ENCODE peak calls at places on chromosomes 13 and 19, in seven cellular contexts. X is IMR-90, O is breast epithelium, M is aorta, E is HCT116, S is foreskin keratinocyte, H is iPS DF 6.9. N is an unnamed sample. For H3K4me1, the result is how much of the 10 kb centered on the place peaks cover.

GRCh38 chr13:35143123-35143522 is 201.1 kb downstream of the NBEA start:
- DNase-seq in X (no peak), O (no peak), M (no peak), E (no peak), S (no peak), H (no peak), N (no peak)

GRCh38 chr13:73715114-73715909 is 418.9 kb downstream of the KLF12 start:
- DNase-seq in X (no peak), O (no peak), M (no peak), E (no peak), S (peak), H (no peak), N (no peak)

GRCh38 chr19:47514151-47514868 is 553 bp downstream of the NAPA start:
- DNase-seq in X (no peak), O (no peak), M (no peak), E (no peak), S (no peak), H (no peak), N (no peak)

GRCh38 chr13:106183410-106184128 is 351.9 kb downstream of the EFNB2 start:
- DNase-seq in X (no peak), O (no peak), M (no peak), E (no peak), S (no peak), H (no peak), N (no peak)

GRCh38 chr19:1590641-1591397 is 1.8 kb downstream of the MBD3 start:
- DNase-seq in X (no peak), O (no peak), M (no peak), E (no peak), S (no peak), H (no peak), N (no peak)

GRCh38 chr19:38868551-38868950 is 9.5 kb downstream of the RINL start:
- DNase-seq in X (no peak), O (no peak), M (no peak), E (no peak), S (no peak), H (no peak), N (no peak)

GRCh38 chr19:42255766-42256750 is 1.1 kb upstream of the ERF start:
- DNase-seq in X (peak), O (no peak), M (no peak), E (no peak), S (no peak), H (no peak), N (no peak)

GRCh38 chr19:49749771-49750170 is 13.3 kb downstream of the TSKS start:
- DNase-seq in X (peak), O (no peak), M (no peak), E (no peak), S (no peak), H (no peak), N (no peak)

GRCh38 chr19:28023064-28023463 is 1189.9 kb downstream of the UQCRFS1 start:
- DNase-seq in X (no peak), O (no peak), M (no peak), E (no peak), S (no peak), H (no peak), N (no peak)

GRCh38 chr19:42092350-42092749 is 16.4 kb downstream of the ZNF574 start:
- DNase-seq in X (no peak), O (no peak), M (no peak), E (no peak), S (no peak), H (no peak), N (no peak)

DNA sequence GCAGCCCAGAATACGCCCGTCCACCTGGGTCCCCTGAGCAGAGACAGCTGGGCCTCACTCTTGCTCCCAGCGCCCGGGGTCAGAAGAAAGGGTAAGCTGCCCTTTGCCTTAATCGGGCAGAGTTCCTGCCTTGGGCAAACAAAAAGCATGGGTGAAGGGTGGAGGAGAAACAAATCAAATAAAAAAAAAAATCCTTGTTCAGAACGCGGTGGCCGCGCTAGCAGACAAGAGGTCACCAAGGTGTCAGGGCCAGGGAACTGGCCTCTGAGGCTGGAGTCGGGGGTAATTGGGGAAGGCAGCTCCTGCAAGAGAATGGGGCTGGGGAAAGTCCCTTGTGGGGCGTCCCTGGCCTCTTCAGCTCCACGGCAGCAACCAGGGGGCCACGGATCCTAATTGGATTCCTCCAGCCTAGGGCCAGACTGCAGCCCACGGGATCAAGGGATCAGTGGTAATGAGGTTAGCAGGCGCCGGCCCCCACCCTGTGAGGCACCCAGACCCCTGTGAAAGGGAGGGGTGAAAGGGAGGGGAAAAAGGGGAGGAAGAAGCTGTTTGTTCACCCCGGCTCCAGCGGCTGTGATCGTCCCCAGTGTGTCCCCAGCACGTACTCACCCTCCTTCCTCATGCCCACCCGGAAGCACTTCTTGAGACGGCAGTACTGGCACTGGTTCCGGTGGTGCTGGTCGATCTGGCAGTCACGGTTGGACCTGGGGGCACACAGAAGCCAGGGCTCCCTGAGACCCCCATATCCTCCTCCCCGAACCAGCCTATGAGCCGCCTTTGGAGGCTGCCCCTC is 5.5 kb downstream of the NR2F6 start:
- DNase-seq in X (no peak), O (no peak), M (no peak), E (no peak), S (no peak), H (no peak), N (no peak)
- H3K4me1 ChIP-seq in X (under half), O (under half), M (under half), E (under half), S (under half), H (under half), N (under half)

GRCh38 chr19:8370176-8371010 is 6.4 kb downstream of the ANGPTL4 start:
- DNase-seq in X (no peak), O (no peak), M (no peak), E (no peak), S (no peak), H (no peak), N (no peak)
- H3K27ac ChIP-seq in X (no peak), O (peak), M (no peak), E (no peak), S (no peak), H (no peak), N (peak)

DNA sequence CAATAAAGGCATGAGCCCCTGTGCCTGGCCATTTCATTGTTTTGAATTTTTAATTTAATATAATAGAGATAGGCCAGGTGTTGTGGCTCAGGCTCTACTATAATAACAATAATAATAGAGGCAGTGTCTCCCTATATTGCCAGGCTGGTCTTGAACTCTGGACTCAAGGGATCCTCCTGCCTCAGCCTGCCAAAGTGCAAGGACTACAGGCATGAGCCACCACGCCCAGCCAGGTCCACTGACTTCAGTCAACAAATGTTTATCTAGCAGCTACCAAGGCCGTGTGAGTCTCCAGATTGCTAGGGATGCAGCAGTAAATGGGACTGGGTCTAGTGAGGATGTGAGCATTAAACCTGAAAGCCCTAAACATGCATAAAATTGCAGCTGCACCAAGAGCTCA is 13.8 kb upstream of the ILF3 start:
- DNase-seq in X (no peak), O (no peak), M (no peak), E (no peak), S (no peak), H (no peak), N (no peak)
- H3K4me1 ChIP-seq in X (under half), O (under half), M (under half), E (under half), S (under half), H (under half), N (under half)

DNA sequence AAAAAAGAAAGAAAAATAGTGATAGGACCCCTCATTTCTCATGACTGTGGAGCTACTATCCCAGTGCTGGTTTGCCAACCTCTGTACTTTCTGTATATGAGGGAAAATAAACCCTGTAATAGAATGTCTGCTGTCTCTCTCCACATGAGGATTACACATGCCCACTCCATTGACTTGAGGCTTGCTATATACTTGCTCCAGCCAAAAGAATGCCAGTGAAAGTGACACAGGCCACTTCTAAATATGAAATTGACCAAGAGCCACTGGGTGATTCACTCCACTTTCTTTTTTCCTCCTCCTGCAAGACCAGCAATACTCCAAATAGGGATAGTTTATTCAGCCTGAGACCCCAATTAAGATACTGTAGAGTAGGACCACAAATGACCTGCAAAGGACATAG is 6.2 kb downstream of the THAP8 start:
- DNase-seq in X (no peak), O (no peak), M (no peak), E (no peak), S (no peak), H (no peak), N (no peak)
- H3K27ac ChIP-seq in X (no peak), O (no peak), M (no peak), E (no peak), S (no peak), H (no peak), N (no peak)

GRCh38 chr13:76993021-76993420 is 1.1 kb downstream of the CLN5 start:
- DNase-seq in X (peak), O (no peak), M (no peak), E (no peak), S (no peak), H (no peak), N (no peak)

GRCh38 chr13:76993473-76993872 is 1.6 kb downstream of the CLN5 start:
- DNase-seq in X (no peak), O (no peak), M (no peak), E (no peak), S (no peak), H (no peak), N (no peak)

GRCh38 chr13:76991432-76991795 is 467 bp upstream of the CLN5 start:
- DNase-seq in X (no peak), O (no peak), M (peak), E (no peak), S (no peak), H (no peak), N (peak)

GRCh38 chr13:76991796-76992547 is at the start of gene CLN5:
- DNase-seq in X (peak), O (peak), M (peak), E (peak), S (peak), H (no peak), N (peak)

GRCh38 chr13:76992548-76993001 is 694 bp downstream of the CLN5 start:
- DNase-seq in X (peak), O (no peak), M (peak), E (no peak), S (no peak), H (no peak), N (no peak)
- H3K4me1 ChIP-seq in X (under half), O (under half), M (under half), E (under half), S (under half), H (under half), N (under half)

DNA sequence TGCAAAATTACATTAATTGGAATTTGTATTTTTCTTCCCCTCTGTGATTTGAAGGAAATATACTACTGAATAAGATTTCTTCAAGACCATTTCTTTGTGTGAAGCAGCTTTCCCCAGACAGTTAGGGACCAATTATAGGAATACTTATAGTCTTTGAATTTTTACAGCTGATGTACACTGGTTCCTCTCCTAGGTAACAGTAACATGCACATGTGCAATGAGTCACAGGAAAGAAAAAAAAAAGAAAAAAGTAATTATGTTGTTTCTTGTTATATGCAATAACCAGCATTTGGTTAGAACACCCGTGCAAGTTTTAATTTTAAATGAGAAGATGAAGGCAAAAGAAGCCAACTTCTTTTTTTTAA is 81.9 kb downstream of the PCDH9 start:
- DNase-seq in X (peak), O (no peak), M (no peak), E (no peak), S (peak), H (no peak), N (no peak)
- H3K27ac ChIP-seq in X (no peak), O (no peak), M (no peak), E (no peak), S (no peak), H (no peak), N (no peak)

GRCh38 chr13:113397606-113398425 is 33.9 kb upstream of the GRTP1 start:
- DNase-seq in X (no peak), O (no peak), M (no peak), E (no peak), S (no peak), H (no peak), N (no peak)

GRCh38 chr13:113401452-113402415 is 37.8 kb upstream of the GRTP1 start:
- DNase-seq in X (no peak), O (no peak), M (no peak), E (no peak), S (no peak), H (no peak), N (peak)

GRCh38 chr13:113398963-113399754 is 35.2 kb upstream of the GRTP1 start:
- DNase-seq in X (no peak), O (no peak), M (no peak), E (no peak), S (no peak), H (no peak), N (peak)

GRCh38 chr13:113400621-113401451 is 36.9 kb upstream of the GRTP1 start:
- DNase-seq in X (no peak), O (no peak), M (no peak), E (no peak), S (no peak), H (no peak), N (peak)

GRCh38 chr13:113399755-113400149 is 35.8 kb upstream of the GRTP1 start:
- DNase-seq in X (no peak), O (no peak), M (no peak), E (no peak), S (no peak), H (no peak), N (peak)
- H3K4me1 ChIP-seq in X (under half), O (under half), M (under half), E (under half), S (under half), H (under half), N (under half)

N was measured in psoas muscle.